ENCODE peak calls at places on chromosome 12, in six cellular contexts. E is dorsolateral prefrontal cortex, V is left ventricle myocardium inferior, G is IMR-90, S is esophagus muscularis mucosa, O is WERI-Rb-1. I is an unnamed sample. For H3K27me3, the result is how much of the 10 kb centered on the place peaks cover.

GRCh38 chr12:70549340-70550179 is 87.7 kb downstream of the PTPRB start:
- DNase-seq in V (no peak), E (no peak), G (no peak), S (no peak), O (no peak), I (no peak)

GRCh38 chr12:89217472-89217871 is 134.8 kb downstream of the DUSP6 start:
- DNase-seq in E (no peak), S (no peak), O (no peak), G (no peak), V (no peak), I (no peak)

GRCh38 chr12:12157424-12157823 is 86.7 kb downstream of the BCL2L14 start:
- DNase-seq in V (no peak), G (no peak), S (no peak), O (no peak), E (no peak), I (no peak)

GRCh38 chr12:52945389-52946232 is 3.3 kb upstream of the KRT18 start:
- DNase-seq in O (no peak), S (no peak), V (no peak), E (no peak), G (peak), I (no peak)

GRCh38 chr12:32718926-32719325 is 36.8 kb downstream of the YARS2 start:
- DNase-seq in E (no peak), V (no peak), G (no peak), O (no peak), S (no peak), I (no peak)

GRCh38 chr12:40104461-40105264 is 1.2 kb downstream of the SLC2A13 start:
- DNase-seq in E (no peak), G (peak), O (peak), S (no peak), V (peak), I (no peak)

GRCh38 chr12:113196996-113197395 is 11.5 kb downstream of the RITA1 start:
- DNase-seq in V (peak), G (peak), O (peak), S (no peak), E (no peak), I (peak)

GRCh38 chr12:128057586-128057985 is 209.4 kb upstream of the TMEM132C start:
- DNase-seq in V (no peak), S (no peak), G (no peak), E (no peak), O (no peak), I (no peak)

GRCh38 chr12:123763093-123763492 is 992 bp downstream of the DNAH10 start:
- DNase-seq in G (no peak), O (no peak), S (no peak), E (no peak), V (no peak), I (no peak)

GRCh38 chr12:16482726-16483125 is 123.2 kb downstream of the LMO3 start:
- DNase-seq in S (no peak), V (no peak), G (peak), E (no peak), O (no peak), I (no peak)

GRCh38 chr12:127145929-127146789 is 1120.8 kb upstream of the TMEM132C start:
- DNase-seq in O (no peak), S (peak), V (peak), E (peak), G (peak), I (peak)

GRCh38 chr12:56087220-56087619 is 7.3 kb downstream of the ERBB3 start:
- DNase-seq in S (no peak), G (no peak), V (peak), O (no peak), E (peak), I (no peak)

GRCh38 chr12:67433393-67434175 is 164.4 kb downstream of the CAND1 start:
- DNase-seq in S (no peak), G (peak), E (no peak), V (no peak), O (no peak), I (no peak)

GRCh38 chr12:118145113-118145797 is 9.3 kb downstream of the PEBP1 start:
- DNase-seq in S (no peak), G (no peak), E (no peak), O (no peak), V (no peak), I (no peak)

GRCh38 chr12:989051-989450 is 2.0 kb upstream of the ERC1 start:
- DNase-seq in O (no peak), V (no peak), S (no peak), G (no peak), E (no peak), I (no peak)
- H3K27me3 ChIP-seq in O (under half), V (under half), S (under half), G (under half), E (under half), I (under half)

DNA sequence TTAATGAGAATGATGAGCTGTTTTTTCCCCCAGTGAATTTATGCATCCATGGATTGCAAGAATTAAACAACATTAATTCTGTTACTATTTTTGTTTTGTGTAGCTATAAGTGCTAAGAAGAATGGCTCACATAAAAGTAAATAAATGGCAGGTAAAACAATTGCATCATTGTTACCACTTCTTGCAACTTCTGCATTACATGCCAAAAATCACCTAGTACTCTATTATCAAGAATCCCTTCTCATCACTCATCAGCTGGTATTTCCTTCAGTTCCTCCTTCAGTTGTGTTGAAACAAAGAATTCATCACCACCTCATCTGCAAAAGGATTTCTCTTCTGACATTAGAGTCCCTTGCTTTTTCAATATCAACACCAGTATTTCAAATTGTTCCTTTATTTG is 773 bp downstream of the A2M start:
- DNase-seq in O (no peak), V (no peak), S (no peak), E (no peak), G (no peak), I (no peak)
- H3K4me3 ChIP-seq in O (no peak), V (peak), S (peak), E (peak), G (peak), I (peak)

DNA sequence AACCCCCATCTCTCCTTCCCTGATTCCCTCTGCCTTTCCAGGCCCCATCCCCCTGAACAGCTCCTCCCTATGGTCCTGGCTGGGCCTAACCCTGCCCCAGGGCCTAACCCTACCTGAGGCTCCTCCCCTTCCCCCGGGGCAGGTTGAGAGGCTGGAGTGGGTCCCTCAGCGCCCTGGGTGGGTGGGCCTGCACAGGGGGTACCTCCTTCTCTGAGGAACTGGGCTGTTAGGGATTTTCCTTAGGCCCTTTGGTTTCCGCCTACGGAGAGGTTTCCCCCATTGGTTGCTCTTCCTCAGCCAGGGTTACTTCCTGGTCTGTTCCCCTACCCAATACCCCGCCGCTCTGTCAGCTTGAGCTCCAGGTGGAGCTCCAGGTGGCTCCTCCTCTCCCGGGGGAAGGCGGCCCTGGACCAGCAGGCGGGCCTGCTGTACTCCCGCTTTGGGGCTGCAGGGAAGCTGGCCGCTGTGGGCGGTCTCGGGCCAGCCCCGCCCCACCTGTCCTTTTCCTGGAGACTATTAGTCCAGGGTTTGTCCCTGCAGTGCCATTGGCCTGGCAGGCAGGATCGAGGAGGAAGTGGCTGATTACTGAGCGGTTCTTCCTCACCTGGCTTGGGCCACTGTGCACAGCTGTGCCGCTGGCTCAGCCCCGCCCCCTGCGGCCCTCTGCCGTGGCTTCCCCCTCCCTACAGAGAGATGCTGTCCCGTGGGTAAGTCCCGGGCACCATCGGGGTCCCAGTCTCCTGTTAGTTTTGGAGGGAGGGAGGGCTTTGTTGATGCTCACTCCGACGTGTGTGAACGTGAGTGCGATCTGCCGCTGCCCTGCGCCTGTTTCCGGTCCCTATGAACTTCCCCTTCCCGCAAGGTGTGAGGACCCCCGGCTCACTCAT is 2.5 kb downstream of the C12orf57 start:
- DNase-seq in O (peak), S (no peak), E (no peak), V (no peak), G (no peak), I (no peak)
- TF ChIP-seq CTCF in O (no peak), S (no peak), E (no peak), V (no peak), G (no peak), I (no peak)

GRCh38 chr12:122202017-122202416 is 1.5 kb upstream of the B3GNT4 start:
- DNase-seq in O (no peak), E (no peak), V (no peak), G (no peak), S (no peak), I (no peak)
- H3K27me3 ChIP-seq in O (under half), E (under half), V (half or more), G (under half), S (under half), I (under half)

GRCh38 chr12:76345569-76345968 is 2.6 kb downstream of the BBS10 start:
- DNase-seq in E (no peak), G (no peak), O (no peak), S (no peak), V (no peak), I (no peak)

GRCh38 chr12:76341436-76342030 is 6.7 kb downstream of the BBS10 start:
- DNase-seq in G (peak), O (no peak), V (no peak), S (no peak), E (no peak), I (no peak)

GRCh38 chr12:76346236-76346635 is 2.0 kb downstream of the BBS10 start:
- DNase-seq in V (no peak), O (no peak), S (no peak), G (peak), E (no peak), I (no peak)

GRCh38 chr12:76348079-76348901 is at the start of gene BBS10:
- DNase-seq in S (peak), G (peak), V (peak), E (peak), O (peak), I (peak)

GRCh38 chr12:76346798-76347420 is 1.3 kb downstream of the BBS10 start:
- DNase-seq in V (no peak), S (no peak), G (peak), E (no peak), O (peak), I (no peak)
- H3K4me3 ChIP-seq in V (peak), S (peak), G (peak), E (peak), O (no peak), I (no peak)

GRCh38 chr12:13163868-13164267 is 32.7 kb upstream of the EMP1 start:
- DNase-seq in S (no peak), G (no peak), V (no peak), E (no peak), O (no peak), I (no peak)

GRCh38 chr12:13164271-13164670 is 32.3 kb upstream of the EMP1 start:
- DNase-seq in V (no peak), S (no peak), G (no peak), O (no peak), E (no peak), I (no peak)

GRCh38 chr12:13164859-13165577 is 31.5 kb upstream of the EMP1 start:
- DNase-seq in V (no peak), E (no peak), G (no peak), S (no peak), O (no peak), I (no peak)

GRCh38 chr12:13162904-13163303 is 33.6 kb upstream of the EMP1 start:
- DNase-seq in S (no peak), V (no peak), O (no peak), E (no peak), G (no peak), I (no peak)

DNA sequence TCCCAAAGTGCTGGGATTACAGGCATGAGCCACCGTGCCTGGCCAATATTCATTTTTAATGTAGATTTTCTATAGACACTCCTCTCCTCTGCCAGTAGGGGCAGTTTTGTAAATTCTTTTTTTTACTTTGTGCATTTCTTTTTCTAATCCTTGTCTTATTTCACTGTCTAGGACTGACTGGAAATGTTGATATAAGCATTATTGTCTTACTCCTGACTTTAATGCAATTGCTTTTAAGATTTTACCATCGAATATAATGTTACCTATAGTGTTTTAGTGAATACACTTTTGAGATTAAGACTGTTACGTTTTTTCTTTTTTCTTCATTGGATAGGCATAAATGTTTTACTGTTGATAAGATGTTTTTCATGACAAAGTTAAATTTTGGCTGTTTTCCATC is 35.4 kb upstream of the EMP1 start:
- DNase-seq in O (no peak), V (no peak), S (no peak), G (no peak), E (no peak), I (no peak)
- TF ChIP-seq CTCF in O (no peak), V (peak), S (no peak), G (peak), E (no peak), I (no peak)